ENCODE peak calls at places on chromosomes 4 and X, in five cellular contexts. U is HepG2, G is prostate gland, X is SK-N-MC, N is GM12878. K is an unnamed sample.

GRCh38 chr4:80029364-80029763 is 43.7 kb downstream of the ANTXR2 start:
- DNase-seq in U (no peak), G (no peak), X (no peak), N (no peak), K (no peak)

GRCh38 chrX:13598877-13599276 is 29.5 kb downstream of the EGFL6 start:
- DNase-seq in G (no peak), N (no peak), U (no peak), X (no peak), K (no peak)

GRCh38 chr4:139279723-139280620 is at the start of gene MGARP:
- DNase-seq in G (no peak), X (no peak), N (no peak), U (no peak), K (no peak)

GRCh38 chr4:59571805-59572430 is 1628.2 kb upstream of the ADGRL3 start:
- DNase-seq in X (no peak), U (no peak), N (no peak), G (no peak), K (no peak)

GRCh38 chrX:55450259-55450658 is 1.7 kb upstream of the MAGEH1 start:
- DNase-seq in U (peak), N (no peak), X (no peak), G (peak), K (no peak)

GRCh38 chr4:122625156-122625555 is 4.3 kb upstream of the IL21 start:
- DNase-seq in U (no peak), X (no peak), N (no peak), G (no peak), K (no peak)

GRCh38 chr4:37836256-37836655 is 9.8 kb downstream of the PGM2 start:
- DNase-seq in X (no peak), G (no peak), N (no peak), U (no peak), K (no peak)

GRCh38 chr4:21848001-21848400 is 100.6 kb downstream of the KCNIP4 start:
- DNase-seq in X (no peak), N (no peak), U (no peak), G (no peak), K (no peak)

GRCh38 chr4:109559625-109559982 is 442 bp upstream of the MCUB start:
- DNase-seq in X (no peak), U (no peak), N (no peak), G (no peak), K (peak)

GRCh38 chr4:15963001-15963451 is at the start of gene FGFBP2:
- DNase-seq in X (no peak), N (no peak), U (peak), G (peak), K (peak)

GRCh38 chrX:17471121-17471520 is 96.1 kb downstream of the NHS start:
- DNase-seq in X (no peak), N (no peak), U (no peak), G (no peak), K (no peak)

GRCh38 chr4:132809298-132810032 is 339.6 kb upstream of the PCDH10 start:
- DNase-seq in N (no peak), G (no peak), U (no peak), X (no peak), K (no peak)

GRCh38 chr4:11765849-11766453 is 337.3 kb upstream of the HS3ST1 start:
- DNase-seq in N (no peak), U (peak), X (no peak), G (no peak), K (no peak)

GRCh38 chrX:45788315-45788714 is 587.6 kb upstream of the DIPK2B start:
- DNase-seq in X (no peak), U (no peak), G (no peak), N (no peak), K (no peak)

GRCh38 chr4:41129128-41129754 is 85.1 kb downstream of the APBB2 start:
- DNase-seq in N (no peak), U (no peak), X (no peak), G (no peak), K (no peak)

GRCh38 chr4:138540056-138540800 is 298.1 kb upstream of the SLC7A11 start:
- DNase-seq in U (no peak), N (no peak), G (no peak), X (peak), K (no peak)

GRCh38 chr4:173509031-173510001 is 20.7 kb downstream of the HAND2 start:
- DNase-seq in U (no peak), N (no peak), X (no peak), G (no peak), K (no peak)

GRCh38 chrX:70452143-70452733 is 7.6 kb downstream of the DLG3 start:
- DNase-seq in N (no peak), U (peak), X (no peak), G (peak), K (no peak)

GRCh38 chrX:104913348-104913747 is 307.1 kb downstream of the TEX13A start:
- DNase-seq in N (no peak), U (peak), G (no peak), X (no peak), K (no peak)

GRCh38 chr4:177964061-177964460 is 521.8 kb upstream of the AGA start:
- DNase-seq in G (no peak), U (no peak), N (no peak), X (no peak), K (no peak)

GRCh38 chr4:27010334-27010940 is 149.8 kb downstream of the STIM2 start:
- DNase-seq in U (peak), N (peak), X (peak), G (peak), K (no peak)

GRCh38 chr4:1244978-1245471 is 3.9 kb downstream of the CTBP1 start:
- DNase-seq in U (no peak), N (no peak), X (no peak), G (no peak), K (no peak)

GRCh38 chr4:185481390-185481789 is 9.9 kb upstream of the CCDC110 start:
- DNase-seq in X (no peak), U (no peak), G (no peak), N (no peak), K (no peak)

GRCh38 chr4:179596621-179597020 is 2154.4 kb upstream of the AGA start:
- DNase-seq in X (no peak), N (no peak), G (no peak), U (no peak), K (no peak)

GRCh38 chr4:6277139-6277802 is 7.6 kb downstream of the WFS1 start:
- DNase-seq in U (peak), G (no peak), X (no peak), N (no peak), K (no peak)

GRCh38 chr4:143514432-143514831 is 930 bp downstream of the SMARCA5 start:
- DNase-seq in N (no peak), G (peak), X (no peak), U (peak), K (peak)

GRCh38 chrX:96447161-96447560 is 237.5 kb upstream of the DIAPH2 start:
- DNase-seq in G (no peak), X (no peak), N (no peak), U (no peak), K (no peak)

GRCh38 chr4:121951570-121952110 is at the start of gene TRPC3:
- DNase-seq in N (no peak), X (no peak), G (no peak), U (no peak), K (peak)

GRCh38 chrX:3244203-3244743 is 102.2 kb downstream of the MXRA5 start:
- DNase-seq in U (no peak), X (no peak), G (no peak), N (no peak), K (no peak)

GRCh38 chr4:44736900-44737299 is 10.5 kb upstream of the GNPDA2 start:
- DNase-seq in N (no peak), U (no peak), G (no peak), X (no peak), K (no peak)

GRCh38 chr4:54439831-54440243 is 210.7 kb downstream of the PDGFRA start:
- DNase-seq in X (no peak), G (no peak), U (no peak), N (no peak), K (no peak)

GRCh38 chrX:26789751-26790150 is 573.8 kb downstream of the MAGEB5 start:
- DNase-seq in X (no peak), N (no peak), G (no peak), U (no peak), K (no peak)

GRCh38 chr4:1458581-1458980 is 52.3 kb upstream of the NKX1-1 start:
- DNase-seq in N (no peak), U (no peak), X (no peak), G (no peak), K (no peak)

GRCh38 chrX:48918644-48919340 is at the start of gene PIM2:
- DNase-seq in N (peak), G (peak), U (peak), X (peak), K (peak)

GRCh38 chrX:12304261-12304660 is 166.0 kb downstream of the FRMPD4 start:
- DNase-seq in U (no peak), N (no peak), X (no peak), G (no peak), K (no peak)

GRCh38 chr4:38674206-38675144 is 10.5 kb downstream of the KLF3 start:
- DNase-seq in X (no peak), U (peak), N (no peak), G (no peak), K (no peak)

GRCh38 chr4:106978046-106978774 is 57.9 kb downstream of the DKK2 start:
- DNase-seq in G (no peak), U (no peak), N (no peak), X (no peak), K (no peak)

GRCh38 chr4:1177274-1178141 is 5.1 kb upstream of the SPON2 start:
- DNase-seq in G (no peak), X (no peak), N (no peak), U (peak), K (no peak)

GRCh38 chr4:147498031-147498700 is 17.3 kb downstream of the EDNRA start:
- DNase-seq in U (no peak), N (no peak), G (no peak), X (no peak), K (no peak)
- TF ChIP-seq POLR2AphosphoS5 in U (no peak), N (no peak), G (no peak), X (peak), K (no peak)

GRCh38 chr4:102620697-102621497 is 119.7 kb downstream of the NFKB1 start:
- DNase-seq in U (peak), G (no peak), N (no peak), X (peak), K (no peak)

GRCh38 chr4:102612824-102613366 is 111.7 kb downstream of the NFKB1 start:
- DNase-seq in U (no peak), G (no peak), N (no peak), X (no peak), K (no peak)

GRCh38 chr4:102614801-102615200 is 113.6 kb downstream of the NFKB1 start:
- DNase-seq in U (no peak), X (no peak), N (no peak), G (no peak), K (no peak)

GRCh38 chr4:102612195-102612594 is 111.0 kb downstream of the NFKB1 start:
- DNase-seq in G (no peak), X (no peak), U (no peak), N (no peak), K (no peak)

GRCh38 chr4:102616661-102617060 is 115.5 kb downstream of the NFKB1 start:
- DNase-seq in N (no peak), X (no peak), U (no peak), G (no peak), K (no peak)
- TF ChIP-seq POLR2AphosphoS5 in N (no peak), X (no peak), U (no peak), G (no peak), K (no peak)

GRCh38 chrX:119618439-119618838 is 12.2 kb upstream of the NKRF start:
- DNase-seq in G (no peak), X (no peak), N (no peak), U (no peak), K (no peak)
- TF ChIP-seq POLR2AphosphoS5 in G (no peak), X (no peak), N (no peak), U (no peak), K (no peak)

DNA sequence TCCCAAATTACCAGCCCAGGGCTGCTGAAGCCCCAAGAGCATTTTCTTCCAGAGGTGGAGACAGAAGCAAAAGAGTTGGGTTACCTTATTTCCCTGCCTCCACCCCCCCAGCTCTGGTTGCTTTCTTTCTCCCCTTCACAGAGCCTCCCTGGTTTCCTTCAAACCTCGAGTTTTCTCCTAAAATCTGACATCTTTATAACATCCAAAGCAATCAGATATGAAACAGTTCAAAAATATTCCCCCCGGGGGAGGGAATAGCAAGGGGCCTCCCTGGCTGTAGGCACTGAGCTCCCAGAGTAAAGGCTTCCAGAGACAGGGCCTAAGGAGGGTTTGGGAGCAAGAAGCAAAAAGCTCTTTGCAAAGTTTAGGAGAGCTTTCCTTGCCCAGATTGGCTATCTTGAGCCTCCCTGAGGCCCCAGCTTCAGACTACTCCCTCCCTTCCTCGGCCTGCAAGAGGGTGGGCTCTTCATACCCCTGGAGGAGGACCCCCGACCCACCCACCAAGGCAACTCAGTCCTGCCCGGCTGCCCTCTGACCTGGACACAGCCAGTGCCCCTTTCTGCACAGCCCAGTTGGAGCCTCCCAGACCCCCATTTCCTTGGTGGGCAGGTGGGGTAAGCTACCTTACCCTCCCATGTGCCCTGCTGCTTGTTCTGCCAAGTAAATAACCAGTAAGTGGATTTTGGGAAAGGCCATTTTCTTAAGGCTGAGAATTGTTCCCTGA is 7.6 kb downstream of the MAMLD1 start:
- DNase-seq in G (no peak), N (no peak), X (no peak), U (no peak), K (no peak)
- TF ChIP-seq POLR2AphosphoS5 in G (no peak), N (no peak), X (no peak), U (no peak), K (no peak)

DNA sequence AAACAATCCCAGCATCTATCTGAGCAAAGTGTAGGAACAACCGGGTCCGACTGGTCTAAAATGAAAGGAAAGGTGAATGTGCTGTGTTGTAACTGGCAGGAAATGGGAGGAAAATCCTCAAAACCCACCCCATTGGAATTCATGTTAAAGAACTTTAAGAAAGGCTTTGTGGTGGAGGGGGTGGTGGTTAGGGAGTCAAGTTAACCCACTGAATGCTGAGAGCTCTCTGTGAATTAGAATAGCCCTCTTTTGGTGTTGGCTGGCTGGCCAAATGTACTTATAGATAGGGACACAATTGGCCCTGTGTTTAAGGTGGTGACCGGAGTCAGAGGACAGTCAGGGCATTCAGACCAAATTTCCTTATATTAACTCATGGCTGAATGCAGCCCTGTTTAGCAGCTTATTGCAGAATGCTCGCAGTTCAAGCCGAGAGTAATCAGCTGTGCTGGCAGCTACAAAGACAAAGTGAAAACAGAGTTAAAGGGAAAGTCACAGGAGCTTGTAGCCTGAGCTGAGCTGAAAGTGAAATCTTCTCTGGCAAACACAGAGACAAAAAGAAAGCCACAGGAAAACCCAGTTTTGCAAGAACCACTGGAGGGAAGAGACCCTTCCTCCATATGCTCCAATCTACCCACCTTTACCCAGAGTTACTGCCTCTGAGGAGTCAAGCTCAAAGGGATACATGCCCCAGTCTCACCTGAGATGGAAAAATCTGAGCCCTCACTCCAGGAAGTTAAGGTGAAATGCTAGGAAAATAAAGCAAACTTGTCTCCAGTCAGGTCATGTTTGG is 38.5 kb upstream of the UGT2B7 start:
- DNase-seq in X (no peak), G (no peak), N (no peak), U (peak), K (no peak)
- TF ChIP-seq POLR2AphosphoS5 in X (no peak), G (no peak), N (no peak), U (peak), K (no peak)

K was measured in GM12891.